ENCODE peak calls at places on chromosomes 12 and 14, in six cellular contexts. M is heart left ventricle, J is AG10803, Y is IMR-90, D is bronchial epithelial cell, K is PC-3. C is an unnamed sample.

GRCh38 chr12:6323995-6324711 is 13.7 kb downstream of the PLEKHG6 start:
- DNase-seq in M (no peak), J (no peak), Y (no peak), D (no peak), K (no peak), C (no peak)

GRCh38 chr14:96408608-96409007 is 16.7 kb downstream of the AK7 start:
- DNase-seq in M (no peak), J (no peak), Y (no peak), D (no peak), K (no peak), C (no peak)

GRCh38 chr14:59253527-59253926 is 65.1 kb downstream of the DAAM1 start:
- DNase-seq in M (no peak), J (no peak), Y (no peak), D (no peak), K (no peak), C (no peak)

GRCh38 chr14:101352567-101352966 is 208.7 kb upstream of the DIO3 start:
- DNase-seq in M (no peak), J (no peak), Y (no peak), D (no peak), K (no peak), C (no peak)

GRCh38 chr12:96249196-96250118 is 55.3 kb downstream of the ELK3 start:
- DNase-seq in M (peak), J (peak), Y (peak), D (no peak), K (no peak), C (no peak)

GRCh38 chr14:76812093-76812421 is 625 bp downstream of the ANGEL1 start:
- DNase-seq in M (no peak), J (no peak), Y (no peak), D (no peak), K (peak), C (no peak)

GRCh38 chr14:94110552-94111181 is at the start of gene IFI27:
- DNase-seq in M (peak), J (peak), Y (peak), D (peak), K (peak), C (no peak)

GRCh38 chr12:85392508-85392907 is 112.5 kb downstream of the ALX1 start:
- DNase-seq in M (no peak), J (no peak), Y (no peak), D (no peak), K (no peak), C (no peak)

GRCh38 chr12:48092606-48093005 is 13.3 kb downstream of the SENP1 start:
- DNase-seq in M (no peak), J (peak), Y (peak), D (no peak), K (no peak), C (no peak)

GRCh38 chr12:1830981-1831930 is 10.9 kb downstream of the LRTM2 start:
- DNase-seq in M (peak), J (peak), Y (peak), D (peak), K (peak), C (peak)

GRCh38 chr14:65164068-65164824 is 61.9 kb upstream of the MAX start:
- DNase-seq in M (no peak), J (peak), Y (peak), D (peak), K (peak), C (no peak)

GRCh38 chr12:26918321-26919215 is 19.2 kb downstream of the INTS13 start:
- DNase-seq in M (no peak), J (no peak), Y (peak), D (no peak), K (no peak), C (no peak)

GRCh38 chr12:68237523-68238070 is 12.0 kb upstream of the IL26 start:
- DNase-seq in M (no peak), J (peak), Y (peak), D (no peak), K (no peak), C (no peak)

DNA sequence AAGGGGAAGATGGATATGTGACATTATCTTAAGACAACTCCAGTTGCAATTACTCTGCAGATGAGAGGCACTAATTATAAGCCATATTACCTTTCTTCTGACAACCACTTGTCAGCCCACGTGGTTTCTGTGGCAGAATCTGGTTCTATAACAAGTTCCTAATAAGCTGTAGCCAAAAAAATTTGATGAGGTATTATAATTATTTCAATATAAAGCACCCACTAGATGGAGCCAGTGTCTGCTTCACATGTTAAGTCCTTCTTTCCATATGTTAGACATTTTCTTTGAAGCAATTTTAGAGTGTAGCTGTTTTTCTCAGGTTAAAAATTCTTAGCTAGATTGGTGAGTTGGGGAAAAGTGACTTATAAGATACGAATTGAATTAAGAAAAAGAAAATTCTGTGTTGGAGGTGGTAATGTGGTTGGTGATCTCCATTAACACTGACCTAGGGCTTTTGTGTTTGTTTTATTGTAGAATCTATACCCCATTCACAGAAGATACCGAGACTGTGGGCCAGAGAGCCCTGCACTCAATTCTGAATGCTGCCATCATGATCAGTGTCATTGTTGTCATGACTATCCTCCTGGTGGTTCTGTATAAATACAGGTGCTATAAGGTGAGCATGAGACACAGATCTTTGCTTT is 36.9 kb downstream of the PSEN1 start:
- DNase-seq in M (no peak), J (peak), Y (peak), D (peak), K (peak), C (peak)
- TF ChIP-seq CTCF in M (peak), J (peak), Y (peak), D (peak), K (peak), C (peak)

GRCh38 chr12:109473006-109473405 is 4.1 kb downstream of the KCTD10 start:
- DNase-seq in M (no peak), J (no peak), Y (no peak), D (peak), K (no peak), C (no peak)
- H3K4me3 ChIP-seq in M (no peak), J (no peak), Y (no peak), D (no peak), K (no peak), C (no peak)

GRCh38 chr12:120529641-120530314 is 820 bp upstream of the COQ5 start:
- DNase-seq in M (no peak), J (peak), Y (peak), D (peak), K (peak), C (no peak)
- TF ChIP-seq CTCF in M (no peak), J (peak), Y (no peak), D (peak), K (peak), C (peak)

DNA sequence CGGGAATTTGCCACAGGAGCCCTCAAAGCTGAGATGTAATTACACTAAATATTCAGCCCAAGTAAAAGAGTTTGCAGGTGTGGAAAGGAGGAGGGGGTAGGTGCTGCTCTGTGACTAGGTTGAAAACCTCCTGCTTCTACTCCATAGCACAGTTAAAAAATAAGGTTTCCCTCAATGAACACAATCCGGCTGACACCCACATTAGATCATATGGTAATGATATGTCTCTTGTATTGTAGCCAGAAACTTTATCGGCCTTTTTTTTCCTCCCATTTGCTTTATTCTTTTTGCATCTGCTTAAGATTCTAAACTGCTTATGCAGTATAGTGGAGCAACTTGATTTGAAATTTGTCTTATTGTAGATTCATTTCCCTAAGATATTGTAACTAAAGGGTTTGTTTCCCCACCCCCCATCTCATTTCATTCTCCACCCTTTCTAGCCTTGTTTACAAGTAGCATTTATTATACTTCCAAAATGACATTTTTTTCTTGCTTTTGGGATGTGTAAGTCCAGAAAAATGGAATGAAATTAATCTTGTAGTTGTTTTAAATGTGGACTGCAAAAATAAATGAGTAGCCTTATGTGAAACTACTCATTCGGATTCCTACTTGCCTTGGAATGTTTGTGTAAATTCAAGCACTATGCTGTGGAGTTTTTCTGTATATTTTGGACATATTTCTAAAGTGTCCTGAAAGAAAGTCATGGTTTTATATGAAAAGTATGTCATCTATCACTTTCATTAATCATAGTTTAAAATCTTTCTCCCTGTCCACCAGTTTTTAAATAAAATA is at the start of gene DCN:
- DNase-seq in M (no peak), J (peak), Y (peak), D (no peak), K (no peak), C (no peak)
- H3K4me3 ChIP-seq in M (peak), J (peak), Y (peak), D (no peak), K (no peak), C (peak)

GRCh38 chr14:53857625-53858343 is 98.8 kb downstream of the BMP4 start:
- DNase-seq in M (no peak), J (no peak), Y (no peak), D (no peak), K (no peak), C (no peak)

GRCh38 chr14:53858344-53858682 is 98.3 kb downstream of the BMP4 start:
- DNase-seq in M (no peak), J (no peak), Y (no peak), D (no peak), K (no peak), C (no peak)

GRCh38 chr14:53865716-53866115 is 90.9 kb downstream of the BMP4 start:
- DNase-seq in M (no peak), J (no peak), Y (no peak), D (no peak), K (no peak), C (no peak)

GRCh38 chr14:53861781-53862180 is 94.8 kb downstream of the BMP4 start:
- DNase-seq in M (no peak), J (no peak), Y (no peak), D (no peak), K (no peak), C (no peak)
- TF ChIP-seq CTCF in M (no peak), J (no peak), Y (no peak), D (no peak), K (no peak), C (no peak)

DNA sequence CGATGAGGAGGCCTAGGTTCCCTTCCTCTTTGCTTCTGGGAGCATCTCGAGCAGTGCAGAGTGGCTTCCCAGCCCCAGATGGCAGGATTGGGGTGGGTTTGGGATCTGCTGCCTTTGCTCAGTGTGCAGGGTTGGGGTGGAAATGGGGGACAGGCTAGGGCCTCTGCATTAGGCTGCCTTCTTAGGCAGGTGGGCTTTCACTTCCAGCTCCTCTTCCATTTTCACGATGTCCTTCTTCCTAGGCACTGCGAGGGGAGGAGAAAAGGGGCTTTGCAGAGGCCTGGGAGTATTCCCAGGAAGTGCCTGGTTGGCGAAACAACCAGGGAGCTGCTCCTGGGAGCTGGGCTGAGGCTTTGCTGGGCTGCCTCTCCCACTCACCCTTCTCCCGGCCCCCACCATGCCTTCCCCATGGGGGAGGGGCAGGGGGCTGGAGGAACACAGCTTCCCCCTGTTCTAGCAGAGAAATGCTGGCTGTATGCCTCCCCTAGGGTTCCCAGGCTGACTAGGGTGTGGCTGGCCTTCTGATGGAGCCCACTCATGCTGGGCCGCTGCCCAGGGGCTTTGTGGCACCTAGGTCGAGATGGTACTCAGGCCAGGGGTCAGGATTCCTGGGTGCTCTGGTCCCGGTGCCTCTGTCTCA is 2.4 kb downstream of the NR4A1 start:
- DNase-seq in M (peak), J (no peak), Y (peak), D (no peak), K (no peak), C (no peak)
- H3K4me3 ChIP-seq in M (peak), J (no peak), Y (peak), D (no peak), K (no peak), C (no peak)

GRCh38 chr12:107873223-107873622 is 98.7 kb downstream of the ASCL4 start:
- DNase-seq in M (no peak), J (no peak), Y (no peak), D (no peak), K (no peak), C (no peak)

DNA sequence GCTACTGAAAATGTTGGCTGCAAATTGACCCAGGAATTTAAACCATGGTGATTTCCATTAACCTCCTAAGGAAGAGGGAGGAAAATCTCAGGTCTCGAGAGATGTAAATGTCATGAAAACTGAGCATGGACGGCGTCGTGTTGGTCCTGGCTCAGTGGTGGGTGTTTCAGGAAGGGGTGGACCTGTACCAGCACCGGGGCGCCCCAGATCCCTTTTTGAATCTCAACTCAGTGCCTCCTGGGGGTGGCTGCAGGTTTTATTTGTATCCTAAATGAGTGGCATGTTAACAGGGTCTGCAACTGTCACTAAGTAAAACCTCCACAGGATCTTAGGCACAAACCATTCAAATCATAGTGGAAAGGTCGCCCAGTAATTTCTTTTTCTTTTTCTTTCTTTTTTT is 101.3 kb downstream of the ASCL4 start:
- DNase-seq in M (no peak), J (no peak), Y (no peak), D (no peak), K (no peak), C (no peak)
- TF ChIP-seq CTCF in M (no peak), J (no peak), Y (no peak), D (no peak), K (no peak), C (peak)

GRCh38 chr12:54420766-54421144 is 1.7 kb upstream of the ITGA5 start:
- DNase-seq in M (no peak), J (peak), Y (no peak), D (no peak), K (no peak), C (no peak)
- H3K4me3 ChIP-seq in M (no peak), J (no peak), Y (no peak), D (no peak), K (no peak), C (no peak)

GRCh38 chr14:70032016-70032415 is 152.8 kb downstream of the SMOC1 start:
- DNase-seq in M (no peak), J (no peak), Y (no peak), D (no peak), K (no peak), C (no peak)

GRCh38 chr14:70032447-70032846 is 153.2 kb downstream of the SMOC1 start:
- DNase-seq in M (no peak), J (peak), Y (no peak), D (peak), K (peak), C (no peak)

GRCh38 chr14:70033561-70033960 is 154.3 kb downstream of the SMOC1 start:
- DNase-seq in M (no peak), J (no peak), Y (no peak), D (no peak), K (no peak), C (no peak)

GRCh38 chr14:70034257-70034656 is 154.5 kb downstream of the SLC8A3 start:
- DNase-seq in M (no peak), J (no peak), Y (no peak), D (no peak), K (no peak), C (no peak)

DNA sequence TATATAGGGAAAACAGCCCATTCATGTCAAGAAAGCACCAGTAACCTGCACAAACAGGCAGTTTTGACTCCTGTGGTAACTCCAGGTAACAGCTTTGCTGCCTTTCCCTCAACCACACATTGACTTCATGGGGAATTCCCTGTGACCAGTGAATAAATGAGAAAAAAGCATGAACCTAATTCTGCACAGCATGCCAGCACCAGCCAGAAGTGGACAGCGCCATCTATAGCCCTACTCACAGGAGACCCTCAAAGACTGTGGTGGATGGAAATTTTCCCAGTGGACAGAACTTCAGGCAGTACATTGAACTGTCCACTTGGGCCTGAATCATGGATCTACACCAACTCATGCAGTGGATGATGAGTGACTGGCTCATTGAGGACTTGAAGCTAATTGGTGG is 152.1 kb downstream of the SLC8A3 start:
- DNase-seq in M (no peak), J (no peak), Y (no peak), D (no peak), K (no peak), C (no peak)
- TF ChIP-seq CTCF in M (no peak), J (no peak), Y (peak), D (no peak), K (peak), C (no peak)

C was measured in AG09309.